ENCODE peak calls at places on chromosomes 11 and 22, in five cellular contexts. One of them, this sample, is unnamed.

GRCh38 chr11:67505605-67506396 is 638 bp upstream of the PITPNM1 start:
- DNase-seq in ovary: peak; percentile 80
- DNase-seq in adrenal gland: peak; percentile 98
- DNase-seq in breast epithelium: peak; percentile 85
- DNase-seq in tibial nerve: peak; percentile 73
- DNase-seq in this sample: peak; percentile 85

GRCh38 chr11:93113824-93114223 is 84.0 kb downstream of the SLC36A4 start:
- DNase-seq in ovary: no peak
- DNase-seq in adrenal gland: no peak
- DNase-seq in breast epithelium: no peak
- DNase-seq in tibial nerve: no peak
- DNase-seq in this sample: no peak

GRCh38 chr11:8019671-8020597 is 32.8 kb downstream of the EIF3F start:
- DNase-seq in ovary: peak; percentile 37
- DNase-seq in adrenal gland: peak; percentile 47
- DNase-seq in breast epithelium: no peak
- DNase-seq in tibial nerve: no peak
- DNase-seq in this sample: no peak

GRCh38 chr22:26826431-26826935 is 169.1 kb downstream of the MIAT start:
- DNase-seq in ovary: no peak
- DNase-seq in adrenal gland: no peak
- DNase-seq in breast epithelium: no peak
- DNase-seq in tibial nerve: no peak
- DNase-seq in this sample: no peak

GRCh38 chr22:47587861-47588582 is 825.6 kb downstream of the TBC1D22A start:
- DNase-seq in ovary: no peak
- DNase-seq in adrenal gland: no peak
- DNase-seq in breast epithelium: no peak
- DNase-seq in tibial nerve: no peak
- DNase-seq in this sample: no peak

GRCh38 chr11:113091578-113091844 is 130.3 kb downstream of the NCAM1 start:
- DNase-seq in ovary: no peak
- DNase-seq in adrenal gland: no peak
- DNase-seq in breast epithelium: no peak
- DNase-seq in tibial nerve: no peak
- DNase-seq in this sample: no peak

GRCh38 chr11:122893131-122893530 is 10.6 kb downstream of the JHY start:
- DNase-seq in ovary: no peak
- DNase-seq in adrenal gland: no peak
- DNase-seq in breast epithelium: no peak
- DNase-seq in tibial nerve: no peak
- DNase-seq in this sample: no peak

GRCh38 chr11:114001416-114001815 is 26.5 kb downstream of the HTR3A start:
- DNase-seq in ovary: no peak
- DNase-seq in adrenal gland: no peak
- DNase-seq in breast epithelium: no peak
- DNase-seq in tibial nerve: no peak
- DNase-seq in this sample: no peak

GRCh38 chr22:44634426-44635321 is 67.3 kb upstream of the PRR5 start:
- DNase-seq in ovary: no peak
- DNase-seq in adrenal gland: no peak
- DNase-seq in breast epithelium: no peak
- DNase-seq in tibial nerve: no peak
- DNase-seq in this sample: no peak

GRCh38 chr22:21051145-21051835 is 5.5 kb downstream of the LRRC74B start:
- DNase-seq in ovary: no peak
- DNase-seq in adrenal gland: no peak
- DNase-seq in breast epithelium: no peak
- DNase-seq in tibial nerve: no peak
- DNase-seq in this sample: no peak

GRCh38 chr11:78399136-78399535 is 18.5 kb downstream of the GAB2 start:
- DNase-seq in ovary: no peak
- DNase-seq in adrenal gland: no peak
- DNase-seq in breast epithelium: no peak
- DNase-seq in tibial nerve: no peak
- DNase-seq in this sample: no peak

GRCh38 chr22:36775589-36775965 is 342 bp downstream of the IFT27 start:
- DNase-seq in ovary: peak; percentile 66
- DNase-seq in adrenal gland: peak; percentile 39
- DNase-seq in breast epithelium: peak; percentile 36
- DNase-seq in tibial nerve: no peak
- DNase-seq in this sample: peak; percentile 43

GRCh38 chr22:43186272-43187170 is at the start of gene TTLL12:
- DNase-seq in ovary: peak; percentile 74
- DNase-seq in adrenal gland: peak; percentile 65
- DNase-seq in breast epithelium: no peak
- DNase-seq in tibial nerve: no peak
- DNase-seq in this sample: peak; percentile 87

GRCh38 chr11:76336597-76336996 is 44.3 kb downstream of the THAP12 start:
- DNase-seq in ovary: no peak
- DNase-seq in adrenal gland: no peak
- DNase-seq in breast epithelium: no peak
- DNase-seq in tibial nerve: no peak
- DNase-seq in this sample: no peak

GRCh38 chr22:27487600-27488450 is 313.7 kb downstream of the MN1 start:
- DNase-seq in ovary: no peak
- DNase-seq in adrenal gland: no peak
- DNase-seq in breast epithelium: no peak
- DNase-seq in tibial nerve: no peak
- DNase-seq in this sample: no peak

GRCh38 chr22:36135306-36135705 is 25.2 kb downstream of the APOL3 start:
- DNase-seq in ovary: no peak
- DNase-seq in adrenal gland: no peak
- DNase-seq in breast epithelium: no peak
- DNase-seq in tibial nerve: no peak
- DNase-seq in this sample: no peak

GRCh38 chr11:14764899-14765527 is 121.4 kb downstream of the PDE3B start:
- DNase-seq in ovary: no peak
- DNase-seq in adrenal gland: no peak
- DNase-seq in breast epithelium: no peak
- DNase-seq in tibial nerve: no peak
- DNase-seq in this sample: peak; percentile 66

GRCh38 chr22:45008853-45009751 is 703 bp downstream of the PHF21B start:
- DNase-seq in ovary: peak; percentile 39
- DNase-seq in adrenal gland: peak; percentile 15
- DNase-seq in breast epithelium: no peak
- DNase-seq in tibial nerve: no peak
- DNase-seq in this sample: peak; percentile 16

GRCh38 chr22:50485221-50486131 is 1.2 kb upstream of the MIOX start:
- DNase-seq in ovary: peak; percentile 15
- DNase-seq in adrenal gland: peak; percentile 53
- DNase-seq in breast epithelium: no peak
- DNase-seq in tibial nerve: no peak
- DNase-seq in this sample: no peak

GRCh38 chr22:26617251-26618199 is at the start of gene CRYBB1:
- DNase-seq in ovary: no peak
- DNase-seq in adrenal gland: peak; percentile 32
- DNase-seq in breast epithelium: no peak
- DNase-seq in tibial nerve: no peak
- DNase-seq in this sample: peak; percentile 62

GRCh38 chr22:30586414-30586813 is 5.3 kb downstream of the PES1 start:
- DNase-seq in ovary: no peak
- DNase-seq in adrenal gland: no peak
- DNase-seq in breast epithelium: no peak
- DNase-seq in tibial nerve: no peak
- DNase-seq in this sample: no peak
- TF ChIP-seq POLR2A in ovary: no peak
- TF ChIP-seq POLR2A in adrenal gland: no peak
- TF ChIP-seq POLR2A in breast epithelium: no peak
- TF ChIP-seq POLR2A in tibial nerve: no peak
- TF ChIP-seq POLR2A in this sample: no peak

GRCh38 chr22:18076060-18076497 is 1.7 kb upstream of the PEX26 start:
- DNase-seq in ovary: peak; percentile 62
- DNase-seq in adrenal gland: peak; percentile 83
- DNase-seq in breast epithelium: peak; percentile 53
- DNase-seq in tibial nerve: peak; percentile 94
- DNase-seq in this sample: peak; percentile 88

GRCh38 chr22:18078329-18079041 is 695 bp downstream of the PEX26 start:
- DNase-seq in ovary: peak; percentile 40
- DNase-seq in adrenal gland: peak; percentile 60
- DNase-seq in breast epithelium: no peak
- DNase-seq in tibial nerve: no peak
- DNase-seq in this sample: peak; percentile 53

GRCh38 chr22:18079706-18080230 is 2.0 kb downstream of the PEX26 start:
- DNase-seq in ovary: no peak
- DNase-seq in adrenal gland: no peak
- DNase-seq in breast epithelium: no peak
- DNase-seq in tibial nerve: no peak
- DNase-seq in this sample: no peak

GRCh38 chr22:18077087-18077638 is 627 bp upstream of the PEX26 start:
- DNase-seq in ovary: no peak
- DNase-seq in adrenal gland: no peak
- DNase-seq in breast epithelium: no peak
- DNase-seq in tibial nerve: no peak
- DNase-seq in this sample: no peak

GRCh38 chr22:18077639-18078328 is at the start of gene PEX26:
- DNase-seq in ovary: peak; percentile 88
- DNase-seq in adrenal gland: peak; percentile 96
- DNase-seq in breast epithelium: peak; percentile 95
- DNase-seq in tibial nerve: peak; percentile 93
- DNase-seq in this sample: peak; percentile 96
- TF ChIP-seq POLR2A in ovary: no peak
- TF ChIP-seq POLR2A in adrenal gland: peak; percentile 8
- TF ChIP-seq POLR2A in breast epithelium: no peak
- TF ChIP-seq POLR2A in tibial nerve: no peak
- TF ChIP-seq POLR2A in this sample: peak; percentile 76

GRCh38 chr11:61973603-61974162 is 6.2 kb upstream of the FTH1 start:
- DNase-seq in ovary: no peak
- DNase-seq in adrenal gland: no peak
- DNase-seq in breast epithelium: peak; percentile 82
- DNase-seq in tibial nerve: no peak
- DNase-seq in this sample: no peak

GRCh38 chr11:61976813-61977475 is 9.5 kb upstream of the FTH1 start:
- DNase-seq in ovary: no peak
- DNase-seq in adrenal gland: no peak
- DNase-seq in breast epithelium: peak; percentile 13
- DNase-seq in tibial nerve: no peak
- DNase-seq in this sample: no peak

GRCh38 chr11:61976420-61976800 is 9.0 kb upstream of the FTH1 start:
- DNase-seq in ovary: no peak
- DNase-seq in adrenal gland: no peak
- DNase-seq in breast epithelium: peak; percentile 11
- DNase-seq in tibial nerve: no peak
- DNase-seq in this sample: no peak

GRCh38 chr11:61975638-61976419 is 8.4 kb upstream of the FTH1 start:
- DNase-seq in ovary: no peak
- DNase-seq in adrenal gland: no peak
- DNase-seq in breast epithelium: peak; percentile 50
- DNase-seq in tibial nerve: no peak
- DNase-seq in this sample: no peak

DNA sequence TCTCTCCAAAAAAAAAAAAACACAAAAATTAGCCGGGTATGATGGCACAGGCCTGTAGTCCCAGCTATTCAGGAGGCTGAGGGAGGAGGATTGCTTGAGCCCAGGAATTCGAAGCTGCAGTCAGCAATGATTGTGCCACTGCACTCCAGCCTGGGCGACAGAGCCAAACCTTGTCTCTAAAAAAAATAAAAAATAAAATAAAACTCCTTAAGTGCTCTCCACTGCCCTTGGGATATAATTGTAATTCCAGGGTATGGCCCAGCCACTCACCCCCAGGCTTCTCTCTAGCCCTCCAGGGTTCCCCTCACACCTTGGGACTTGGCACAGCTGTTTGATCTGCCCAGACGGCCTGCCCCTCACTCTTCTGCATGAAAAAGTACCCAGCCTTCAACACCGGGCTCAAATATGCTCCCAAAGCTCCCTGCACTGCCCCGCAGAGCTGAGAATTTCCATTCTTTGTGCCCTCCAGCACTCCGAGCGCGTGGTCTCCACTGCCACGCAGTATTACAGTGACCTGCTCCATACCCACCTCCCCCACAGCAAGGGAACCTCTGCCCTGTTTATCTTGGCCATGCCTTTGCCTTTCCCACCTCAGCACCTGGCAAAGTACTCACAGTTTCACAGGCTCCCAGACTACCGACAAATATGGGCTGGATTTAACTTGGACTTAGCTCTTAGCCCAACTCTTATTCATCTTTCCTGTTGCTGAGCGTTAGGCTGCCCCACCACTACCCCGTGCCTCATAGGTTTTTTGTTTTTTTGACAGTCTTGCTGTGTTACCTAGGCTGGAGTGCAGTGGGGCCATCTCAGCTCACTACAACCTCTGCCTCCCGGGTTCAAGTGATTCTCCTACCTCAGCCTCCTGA is 7.6 kb upstream of the FTH1 start:
- DNase-seq in ovary: no peak
- DNase-seq in adrenal gland: no peak
- DNase-seq in breast epithelium: peak; percentile 74
- DNase-seq in tibial nerve: no peak
- DNase-seq in this sample: no peak
- TF ChIP-seq POLR2A in ovary: no peak
- TF ChIP-seq POLR2A in adrenal gland: no peak
- TF ChIP-seq POLR2A in breast epithelium: no peak
- TF ChIP-seq POLR2A in tibial nerve: no peak
- TF ChIP-seq POLR2A in this sample: no peak

GRCh38 chr11:1834132-1834610 is 619 bp upstream of the SYT8 start:
- DNase-seq in ovary: no peak
- DNase-seq in adrenal gland: no peak
- DNase-seq in breast epithelium: peak; percentile 98
- DNase-seq in tibial nerve: no peak
- DNase-seq in this sample: no peak
- TF ChIP-seq POLR2A in ovary: no peak
- TF ChIP-seq POLR2A in adrenal gland: no peak
- TF ChIP-seq POLR2A in breast epithelium: no peak
- TF ChIP-seq POLR2A in tibial nerve: no peak
- TF ChIP-seq POLR2A in this sample: no peak

GRCh38 chr11:90614318-90614717 is 391.5 kb upstream of the CHORDC1 start:
- DNase-seq in ovary: no peak
- DNase-seq in adrenal gland: no peak
- DNase-seq in breast epithelium: no peak
- DNase-seq in tibial nerve: no peak
- DNase-seq in this sample: no peak
- TF ChIP-seq POLR2A in ovary: no peak
- TF ChIP-seq POLR2A in adrenal gland: no peak
- TF ChIP-seq POLR2A in breast epithelium: no peak
- TF ChIP-seq POLR2A in tibial nerve: no peak
- TF ChIP-seq POLR2A in this sample: no peak

This sample was measured in erythroblast.